ENCODE peak calls at places on chromosome 17, in ten cellular contexts. D is NB4; C is Karpas-422; X is T-cell; I is SW 1271; Z is NCI-H1105; Q is caudate nucleus; G is CD8-positive, alpha-beta memory T cell; V is PC-3; W is EL. A is an unnamed sample.

GRCh38 chr17:51046527-51047384 is 73.9 kb downstream of the SPAG9 start:
- DNase-seq in D (peak), C (peak), X (no peak), I (no peak), Z (peak), Q (peak), G (no peak), V (no peak), W (peak), A (peak)

GRCh38 chr17:82838386-82839063 is 1.3 kb downstream of the ZNF750 start:
- DNase-seq in D (peak), C (no peak), X (no peak), I (no peak), Z (no peak), Q (no peak), G (no peak), V (peak), W (peak), A (no peak)

GRCh38 chr17:75830168-75831031 is 13.8 kb downstream of the UNC13D start:
- DNase-seq in D (no peak), C (peak), X (no peak), I (no peak), Z (no peak), Q (no peak), G (no peak), V (peak), W (no peak), A (no peak)

GRCh38 chr17:75610103-75610984 is 22.7 kb downstream of the MYO15B start:
- DNase-seq in D (no peak), C (no peak), X (no peak), I (no peak), Z (no peak), Q (no peak), G (no peak), V (peak), W (no peak), A (no peak)

GRCh38 chr17:50593321-50593720 is 32.8 kb downstream of the CACNA1G start:
- DNase-seq in D (no peak), C (no peak), X (no peak), I (no peak), Z (peak), Q (no peak), G (no peak), V (no peak), W (no peak), A (no peak)

GRCh38 chr17:29108806-29109476 is 66.0 kb downstream of the PIPOX start:
- DNase-seq in D (no peak), C (no peak), X (no peak), I (no peak), Z (no peak), Q (no peak), G (no peak), V (no peak), W (no peak), A (no peak)

GRCh38 chr17:63688396-63689020 is 11.4 kb downstream of the LIMD2 start:
- DNase-seq in D (no peak), C (no peak), X (no peak), I (no peak), Z (no peak), Q (no peak), G (no peak), V (no peak), W (no peak), A (no peak)

GRCh38 chr17:3003401-3004149 is 59.8 kb downstream of the OR1D5 start:
- DNase-seq in D (peak), C (peak), X (peak), I (no peak), Z (no peak), Q (peak), G (no peak), V (no peak), W (no peak), A (no peak)

GRCh38 chr17:41959336-41960095 is 7.1 kb upstream of the CNP start:
- DNase-seq in D (peak), C (peak), X (no peak), I (peak), Z (no peak), Q (no peak), G (no peak), V (peak), W (peak), A (peak)

GRCh38 chr17:46013502-46014165 is 14.6 kb downstream of the STH start:
- DNase-seq in D (no peak), C (no peak), X (no peak), I (no peak), Z (no peak), Q (no peak), G (no peak), V (peak), W (peak), A (no peak)

GRCh38 chr17:64216030-64216384 is 47.1 kb downstream of the TEX2 start:
- DNase-seq in D (no peak), C (no peak), X (no peak), I (no peak), Z (no peak), Q (no peak), G (no peak), V (no peak), W (peak), A (no peak)

GRCh38 chr17:79857095-79857494 is 17.9 kb upstream of the CBX4 start:
- DNase-seq in D (no peak), C (no peak), X (no peak), I (no peak), Z (no peak), Q (no peak), G (no peak), V (no peak), W (no peak), A (no peak)

GRCh38 chr17:79443026-79443425 is 167.8 kb downstream of the RBFOX3 start:
- DNase-seq in D (no peak), C (no peak), X (no peak), I (no peak), Z (no peak), Q (no peak), G (no peak), V (no peak), W (no peak), A (no peak)

GRCh38 chr17:59406808-59407381 is 75.4 kb downstream of the YPEL2 start:
- DNase-seq in D (no peak), C (peak), X (no peak), I (no peak), Z (peak), Q (no peak), G (no peak), V (peak), W (peak), A (peak)

GRCh38 chr17:66508896-66509843 is 206.8 kb downstream of the PRKCA start:
- DNase-seq in D (peak), C (no peak), X (no peak), I (peak), Z (peak), Q (no peak), G (no peak), V (peak), W (peak), A (peak)

GRCh38 chr17:48456584-48456983 is 26.6 kb upstream of the SKAP1 start:
- DNase-seq in D (no peak), C (no peak), X (no peak), I (no peak), Z (no peak), Q (no peak), G (no peak), V (peak), W (no peak), A (no peak)

GRCh38 chr17:61201211-61201610 is 198.4 kb upstream of the TBX2 start:
- DNase-seq in D (no peak), C (no peak), X (no peak), I (no peak), Z (no peak), Q (no peak), G (no peak), V (peak), W (peak), A (peak)

GRCh38 chr17:65027305-65027704 is 29.2 kb downstream of the GNA13 start:
- DNase-seq in D (peak), C (peak), X (peak), I (peak), Z (no peak), Q (no peak), G (peak), V (peak), W (peak), A (peak)

GRCh38 chr17:48555183-48555615 is 10.3 kb upstream of the HOXB2 start:
- DNase-seq in D (peak), C (no peak), X (no peak), I (no peak), Z (peak), Q (no peak), G (no peak), V (peak), W (peak), A (peak)

GRCh38 chr17:68640601-68641000 is 39.4 kb upstream of the FAM20A start:
- DNase-seq in D (no peak), C (no peak), X (no peak), I (no peak), Z (no peak), Q (no peak), G (no peak), V (no peak), W (no peak), A (no peak)

GRCh38 chr17:47220531-47220999 is 11.4 kb downstream of the MYL4 start:
- DNase-seq in D (no peak), C (no peak), X (peak), I (no peak), Z (no peak), Q (no peak), G (peak), V (no peak), W (no peak), A (no peak)

GRCh38 chr17:57089391-57089790 is 4.3 kb downstream of the AKAP1 start:
- DNase-seq in D (no peak), C (no peak), X (no peak), I (no peak), Z (no peak), Q (no peak), G (no peak), V (no peak), W (no peak), A (no peak)

GRCh38 chr17:2911035-2911754 is 115.0 kb downstream of the RAP1GAP2 start:
- DNase-seq in D (no peak), C (peak), X (no peak), I (no peak), Z (no peak), Q (no peak), G (no peak), V (no peak), W (no peak), A (no peak)

GRCh38 chr17:77480509-77481215 is 339.9 kb downstream of the SEC14L1 start:
- DNase-seq in D (no peak), C (no peak), X (no peak), I (no peak), Z (no peak), Q (no peak), G (no peak), V (no peak), W (no peak), A (no peak)